ENCODE peak calls at places on chromosomes 3 and 15, in five cellular contexts. L is H9, F is fibroblast of lung, D is NCI-H748 treated with DMSO at 0.1 percent for 48 hours, M is activated T-helper 1 cell treated with Interleukin-2 at 50 U/mL for 16 hours. Z is an unnamed sample.

GRCh38 chr3:159877924-159878323 is 110.7 kb upstream of the IL12A start:
- DNase-seq in L (no peak), F (no peak), D (no peak), M (no peak), Z (no peak)

GRCh38 chr3:73509066-73509465 is 115.7 kb downstream of the PDZRN3 start:
- DNase-seq in L (no peak), F (no peak), D (no peak), M (no peak), Z (no peak)

GRCh38 chr3:178289544-178290160 is 246.6 kb upstream of the KCNMB2 start:
- DNase-seq in L (no peak), F (peak; percentile 92), D (no peak), M (no peak), Z (no peak)

GRCh38 chr15:48720646-48721045 is 75.1 kb upstream of the FBN1 start:
- DNase-seq in L (no peak), F (peak; percentile 13), D (no peak), M (no peak), Z (no peak)

GRCh38 chr3:171451915-171452707 is 8.1 kb downstream of the TNIK start:
- DNase-seq in L (no peak), F (no peak), D (no peak), M (no peak), Z (no peak)

GRCh38 chr3:124281453-124282316 is 289.8 kb upstream of the ROPN1 start:
- DNase-seq in L (no peak), F (peak; percentile 70), D (peak; percentile 2), M (no peak), Z (no peak)

GRCh38 chr3:19215427-19215826 is 67.1 kb downstream of the KCNH8 start:
- DNase-seq in L (no peak), F (no peak), D (no peak), M (no peak), Z (no peak)

GRCh38 chr3:38455639-38456430 is 2.1 kb downstream of the ACVR2B start:
- DNase-seq in L (no peak), F (peak; percentile 19), D (no peak), M (no peak), Z (no peak)

GRCh38 chr3:97687734-97688133 is 76.8 kb upstream of the ARL6 start:
- DNase-seq in L (peak; percentile 76), F (no peak), D (no peak), M (no peak), Z (no peak)

GRCh38 chr3:40505599-40506462 is at the start of gene ZNF620:
- DNase-seq in L (peak; percentile 93), F (peak; percentile 59), D (peak; percentile 78), M (peak; percentile 33), Z (peak; percentile 35)

GRCh38 chr3:17372811-17373210 is 369.6 kb downstream of the TBC1D5 start:
- DNase-seq in L (no peak), F (peak; percentile 45), D (no peak), M (no peak), Z (no peak)

GRCh38 chr3:127484601-127485388 is 105.7 kb downstream of the TPRA1 start:
- DNase-seq in L (peak; percentile 15), F (no peak), D (no peak), M (no peak), Z (no peak)

GRCh38 chr3:194632211-194632982 is 822 bp downstream of the TMEM44 start:
- DNase-seq in L (no peak), F (peak; percentile 31), D (no peak), M (no peak), Z (no peak)

GRCh38 chr3:88301273-88302002 is 151.7 kb downstream of the C3orf38 start:
- DNase-seq in L (no peak), F (peak; percentile 0), D (no peak), M (no peak), Z (no peak)

GRCh38 chr15:71364117-71364584 is 248.9 kb downstream of the THSD4 start:
- DNase-seq in L (peak; percentile 47), F (no peak), D (peak; percentile 65), M (no peak), Z (no peak)

GRCh38 chr3:152834354-152835310 is at the start of gene P2RY1:
- DNase-seq in L (peak; percentile 88), F (peak; percentile 60), D (peak; percentile 21), M (no peak), Z (no peak)

GRCh38 chr3:10783360-10784346 is 32.4 kb upstream of the SLC6A11 start:
- DNase-seq in L (no peak), F (peak; percentile 26), D (no peak), M (no peak), Z (no peak)

GRCh38 chr3:172903642-172904041 is 153.1 kb downstream of the ECT2 start:
- DNase-seq in L (no peak), F (no peak), D (no peak), M (no peak), Z (no peak)

GRCh38 chr3:40042752-40043443 is 233.5 kb downstream of the MYRIP start:
- DNase-seq in L (no peak), F (no peak), D (no peak), M (no peak), Z (no peak)

GRCh38 chr3:62335196-62335595 is 38.2 kb downstream of the FEZF2 start:
- DNase-seq in L (no peak), F (no peak), D (no peak), M (no peak), Z (no peak)

GRCh38 chr3:54198556-54198955 is 76.2 kb downstream of the CACNA2D3 start:
- DNase-seq in L (no peak), F (no peak), D (no peak), M (no peak), Z (no peak)

GRCh38 chr15:99213187-99213811 is 36.1 kb downstream of the TTC23 start:
- DNase-seq in L (peak; percentile 36), F (peak; percentile 78), D (peak; percentile 23), M (peak; percentile 22), Z (peak; percentile 29)

GRCh38 chr15:24772709-24773373 is 97.3 kb downstream of the NPAP1 start:
- DNase-seq in L (peak; percentile 93), F (peak; percentile 89), D (no peak), M (peak; percentile 10), Z (peak; percentile 60)

GRCh38 chr3:100518983-100519382 is 26.6 kb downstream of the TMEM45A start:
- DNase-seq in L (no peak), F (no peak), D (no peak), M (no peak), Z (no peak)

GRCh38 chr15:41545218-41545617 is 1.2 kb upstream of the RPAP1 start:
- DNase-seq in L (no peak), F (no peak), D (no peak), M (no peak), Z (no peak)